ENCODE peak calls at places on chromosomes 1 and 21, in four cellular contexts. G, V, S and M are unnamed samples.

GRCh38 chr1:113452921-113453770 is 62.8 kb downstream of the MAGI3 start:
- DNase-seq in G (peak; percentile 51), V (peak; percentile 40), S (no peak), M (no peak)

GRCh38 chr1:156083800-156084790 is 1.8 kb upstream of the MEX3A start:
- DNase-seq in G (no peak), V (no peak), S (no peak), M (no peak)

GRCh38 chr1:75908717-75909152 is 23.5 kb downstream of the ASB17 start:
- DNase-seq in G (peak; percentile 53), V (peak; percentile 20), S (no peak), M (peak; percentile 14)

GRCh38 chr1:43435146-43436145 is 18.3 kb downstream of the HYI start:
- DNase-seq in G (no peak), V (no peak), S (peak; percentile 41), M (no peak)

GRCh38 chr1:163509126-163509525 is 187.4 kb downstream of the NUF2 start:
- DNase-seq in G (no peak), V (no peak), S (no peak), M (no peak)

GRCh38 chr1:115867216-115867615 is 26.3 kb upstream of the NHLH2 start:
- DNase-seq in G (peak; percentile 3), V (no peak), S (no peak), M (no peak)

GRCh38 chr1:166489670-166490436 is 323.1 kb upstream of the FAM78B start:
- DNase-seq in G (peak; percentile 49), V (peak; percentile 8), S (no peak), M (no peak)

GRCh38 chr21:35234725-35235124 is 185.6 kb upstream of the RUNX1 start:
- DNase-seq in G (no peak), V (no peak), S (no peak), M (no peak)

GRCh38 chr1:160062134-160062533 is 7.8 kb downstream of the KCNJ10 start:
- DNase-seq in G (no peak), V (no peak), S (no peak), M (peak; percentile 32)

GRCh38 chr1:235953801-235954200 is 87.1 kb upstream of the LYST start:
- DNase-seq in G (no peak), V (no peak), S (no peak), M (no peak)

GRCh38 chr1:36847761-36848160 is 186.6 kb downstream of the GRIK3 start:
- DNase-seq in G (no peak), V (peak; percentile 68), S (no peak), M (no peak)

GRCh38 chr1:24664507-24665033 is 21.5 kb downstream of the SRRM1 start:
- DNase-seq in G (no peak), V (no peak), S (no peak), M (no peak)

GRCh38 chr1:25616932-25617625 is 488 bp downstream of the MAN1C1 start:
- DNase-seq in G (no peak), V (peak; percentile 20), S (no peak), M (no peak)

GRCh38 chr1:222750651-222751050 is 13.6 kb downstream of the FAM177B start:
- DNase-seq in G (no peak), V (no peak), S (no peak), M (no peak)

GRCh38 chr1:6241887-6242740 is 1.9 kb upstream of the HES3 start:
- DNase-seq in G (no peak), V (no peak), S (peak; percentile 41), M (no peak)

GRCh38 chr1:47895436-47895835 is 101.7 kb downstream of the TRABD2B start:
- DNase-seq in G (no peak), V (no peak), S (peak; percentile 59), M (no peak)

GRCh38 chr1:209900734-209901133 is 37.3 kb upstream of the SYT14 start:
- DNase-seq in G (no peak), V (no peak), S (no peak), M (no peak)

GRCh38 chr1:14659913-14660312 is 61.4 kb downstream of the KAZN start:
- DNase-seq in G (no peak), V (no peak), S (no peak), M (no peak)

GRCh38 chr1:225882699-225883615 is 777 bp upstream of the TMEM63A start:
- DNase-seq in G (peak; percentile 59), V (peak; percentile 43), S (peak; percentile 83), M (peak; percentile 47)

GRCh38 chr1:82079607-82080006 is 278.9 kb downstream of the ADGRL2 start:
- DNase-seq in G (no peak), V (no peak), S (no peak), M (no peak)

GRCh38 chr1:61380561-61380960 is 298.2 kb downstream of the NFIA start:
- DNase-seq in G (no peak), V (no peak), S (no peak), M (no peak)

GRCh38 chr1:199719156-199719842 is 308.2 kb upstream of the NR5A2 start:
- DNase-seq in G (no peak), V (no peak), S (no peak), M (no peak)

GRCh38 chr1:187336769-187337168 is 508.0 kb downstream of the PLA2G4A start:
- DNase-seq in G (no peak), V (no peak), S (no peak), M (no peak)

GRCh38 chr1:95627244-95627643 is 393.2 kb downstream of the RWDD3 start:
- DNase-seq in G (no peak), V (no peak), S (no peak), M (no peak)

GRCh38 chr1:219339466-219339865 is 165.8 kb downstream of the LYPLAL1 start:
- DNase-seq in G (no peak), V (no peak), S (no peak), M (no peak)

GRCh38 chr21:34553199-34553952 is 41.4 kb upstream of the KCNE1 start:
- DNase-seq in G (no peak), V (no peak), S (no peak), M (no peak)

GRCh38 chr1:37792943-37793686 is 532 bp upstream of the MANEAL start:
- DNase-seq in G (no peak), V (no peak), S (no peak), M (no peak)

DNA sequence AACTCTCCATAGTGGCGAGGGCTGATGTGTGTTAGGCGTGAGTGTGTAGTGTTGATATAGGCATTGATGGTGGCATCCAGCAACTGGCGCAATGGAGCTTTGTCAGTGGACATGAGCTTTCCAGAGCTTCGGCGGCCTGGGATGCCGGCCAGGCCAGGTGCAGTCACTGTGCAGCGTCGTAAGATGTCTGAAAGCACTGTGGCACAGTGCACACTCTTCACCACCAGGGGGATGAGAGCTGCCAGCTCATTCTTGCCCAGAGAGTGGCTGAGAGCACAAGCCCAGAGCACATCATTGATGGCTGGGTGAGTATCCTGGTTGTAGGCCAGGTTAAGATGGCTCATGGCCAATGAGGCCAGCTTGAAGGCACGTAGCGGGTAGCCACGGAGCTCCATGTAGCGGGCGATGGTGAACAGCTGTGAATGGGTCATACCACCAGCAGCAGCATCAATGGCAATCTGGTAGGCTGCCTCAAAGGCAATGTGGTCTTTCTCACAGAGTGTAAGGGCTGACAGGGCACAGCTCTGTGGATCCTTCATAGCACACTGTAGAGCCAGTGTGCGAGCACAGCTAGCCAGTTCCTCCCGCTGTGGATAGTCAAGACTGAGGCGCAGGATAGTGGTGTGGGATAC is 6.7 kb downstream of the UROD start:
- DNase-seq in G (peak; percentile 62), V (peak; percentile 60), S (peak; percentile 65), M (peak; percentile 53)
- TF ChIP-seq CTCF in G (peak; percentile 55), V (peak; percentile 78), S (peak; percentile 79), M (peak; percentile 79)

GRCh38 chr1:152479792-152480595 is 30.6 kb upstream of the LCE5A start:
- DNase-seq in G (peak; percentile 83), V (peak; percentile 82), S (no peak), M (no peak)
- TF ChIP-seq CTCF in G (peak; percentile 42), V (peak; percentile 73), S (peak; percentile 41), M (peak; percentile 14)

GRCh38 chr1:92619466-92620189 is 132.9 kb upstream of the GFI1 start:
- DNase-seq in G (no peak), V (no peak), S (no peak), M (no peak)

GRCh38 chr1:92623187-92623778 is 136.6 kb upstream of the GFI1 start:
- DNase-seq in G (peak; percentile 3), V (no peak), S (no peak), M (no peak)
- TF ChIP-seq CTCF in G (peak; percentile 44), V (peak; percentile 11), S (peak; percentile 45), M (peak; percentile 66)

DNA sequence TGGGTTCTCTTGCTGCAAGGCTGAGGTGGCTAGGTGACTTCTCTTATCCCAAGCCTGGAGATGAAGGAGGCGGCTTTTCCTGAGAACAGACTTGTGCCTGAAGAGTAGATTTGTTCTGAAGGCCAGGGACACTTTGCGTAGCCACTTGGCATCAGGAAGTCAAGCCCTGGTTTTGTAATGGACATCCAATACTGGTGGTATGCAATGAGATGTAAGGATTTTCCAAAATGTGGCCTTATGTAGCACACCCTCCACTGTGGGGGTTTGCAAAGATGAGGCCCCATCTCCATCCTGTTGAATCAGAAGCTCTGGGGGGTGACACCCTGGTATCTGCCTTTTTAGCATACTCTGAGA is 124.5 kb upstream of the IPO9 start:
- DNase-seq in G (no peak), V (no peak), S (no peak), M (no peak)
- TF ChIP-seq CTCF in G (no peak), V (no peak), S (no peak), M (peak; percentile 9)

DNA sequence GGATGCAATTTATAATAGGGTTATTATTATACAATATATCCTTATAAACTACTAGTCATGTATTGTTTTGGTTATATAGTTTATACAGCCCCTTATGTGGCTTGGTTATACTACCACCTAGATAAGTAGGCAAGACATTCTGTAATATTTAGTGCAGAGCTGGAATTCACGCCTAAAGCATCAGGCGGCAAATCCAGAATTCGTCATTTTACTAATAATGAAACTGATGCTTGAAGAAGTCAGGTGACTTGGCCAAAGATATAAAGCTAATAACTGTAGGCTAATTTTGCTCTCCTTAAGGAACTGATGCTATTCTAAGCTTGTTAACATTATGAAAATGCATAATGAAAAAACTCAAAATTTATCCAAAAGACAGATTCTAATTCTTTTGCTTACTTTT is 10.8 kb downstream of the NSL1 start:
- DNase-seq in G (no peak), V (no peak), S (no peak), M (no peak)
- TF ChIP-seq CTCF in G (no peak), V (no peak), S (no peak), M (no peak)

DNA sequence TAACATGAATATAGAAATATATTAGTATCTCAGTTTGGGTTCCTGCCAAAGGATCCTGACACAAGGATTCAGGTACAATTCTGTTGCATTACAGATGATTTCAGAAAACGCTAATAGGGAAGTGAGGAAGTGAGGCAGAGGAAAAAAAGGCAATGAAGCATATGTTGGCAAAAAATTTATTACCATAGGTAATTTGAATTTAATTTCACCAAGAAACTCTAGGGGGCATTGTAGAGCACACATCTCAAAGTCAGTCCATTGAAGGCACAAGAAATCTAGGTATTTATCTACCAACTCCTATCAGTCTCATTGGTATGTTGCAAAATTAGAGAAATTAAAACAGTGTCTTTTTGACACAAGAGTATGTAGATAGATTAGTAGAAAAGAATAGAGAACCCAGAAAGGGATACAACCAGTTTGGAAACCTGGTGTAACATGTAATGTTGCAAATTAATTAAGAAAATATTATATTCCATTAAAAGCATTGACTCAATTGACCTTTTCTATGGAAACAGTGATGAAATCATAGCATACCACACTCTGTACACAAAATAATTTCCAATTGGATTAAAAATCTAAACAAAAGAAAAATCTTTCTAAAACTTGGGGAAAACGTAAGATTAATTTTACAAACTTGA is 104.9 kb upstream of the SNX7 start:
- DNase-seq in G (peak; percentile 24), V (no peak), S (no peak), M (no peak)
- TF ChIP-seq CTCF in G (no peak), V (peak; percentile 71), S (peak; percentile 50), M (peak; percentile 61)

GRCh38 chr1:4422496-4423289 is 231.7 kb upstream of the AJAP1 start:
- DNase-seq in G (peak; percentile 5), V (no peak), S (no peak), M (peak; percentile 11)
- TF ChIP-seq CTCF in G (no peak), V (no peak), S (no peak), M (peak; percentile 55)